ENCODE peak calls at places on chromosomes 4 and X, in five cellular contexts. U, J, B, I and G are unnamed samples.

GRCh38 chrX:74537011-74537390 is 77.4 kb downstream of the RLIM start:
- DNase-seq in B (no peak), J (no peak), I (no peak), U (no peak), G (no peak)

GRCh38 chrX:68719904-68720614 is 72.6 kb downstream of the STARD8 start:
- DNase-seq in J (no peak), I (peak), U (peak), B (peak), G (no peak)

GRCh38 chr4:37689353-37689752 is 3.2 kb upstream of the RELL1 start:
- DNase-seq in B (no peak), J (no peak), I (no peak), U (no peak), G (no peak)

GRCh38 chr4:56683455-56683854 is 2.4 kb upstream of the HOPX start:
- DNase-seq in I (no peak), U (no peak), J (no peak), B (no peak), G (no peak)

GRCh38 chr4:41257257-41257900 is 651 bp downstream of the UCHL1 start:
- DNase-seq in I (peak), B (no peak), U (peak), J (no peak), G (peak)

GRCh38 chrX:43676960-43677582 is 21.0 kb downstream of the MAOA start:
- DNase-seq in I (no peak), B (no peak), U (no peak), J (no peak), G (no peak)

GRCh38 chr4:177579649-177580048 is 137.4 kb upstream of the AGA start:
- DNase-seq in I (no peak), J (no peak), B (no peak), U (no peak), G (no peak)

GRCh38 chr4:89800012-89800516 is 36.9 kb downstream of the SNCA start:
- DNase-seq in B (no peak), I (no peak), J (peak), U (no peak), G (no peak)

GRCh38 chr4:124711469-124712416 is 789 bp downstream of the ANKRD50 start:
- DNase-seq in B (peak), J (peak), I (peak), U (no peak), G (peak)

GRCh38 chrX:153763989-153764755 is at the start of gene PLXNB3:
- DNase-seq in I (peak), B (peak), J (peak), U (peak), G (peak)
- H3K4me3 ChIP-seq in I (peak), B (peak), J (peak), U (no peak), G (peak)

DNA sequence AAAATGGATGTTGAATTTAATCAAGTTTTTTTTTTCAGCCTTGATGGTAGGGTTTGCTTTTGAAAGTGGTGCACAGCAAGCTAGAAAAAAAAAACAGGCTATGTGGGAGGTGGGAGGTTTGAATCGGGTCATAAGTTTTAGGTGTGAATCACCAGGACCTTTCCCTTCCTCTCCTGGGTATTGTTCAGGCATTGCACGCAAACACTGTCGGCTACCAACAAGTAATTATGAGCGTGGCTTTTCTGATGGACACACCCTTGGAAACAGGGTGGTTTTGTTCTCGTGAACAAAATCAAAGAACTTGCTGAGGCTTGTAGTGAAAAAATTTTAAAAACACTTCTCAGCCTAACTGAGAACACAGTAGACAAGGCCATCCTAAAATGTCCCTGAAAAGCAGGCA is 18.1 kb downstream of the PIR start:
- DNase-seq in U (no peak), B (peak), J (no peak), I (no peak), G (no peak)
- H3K4me3 ChIP-seq in U (no peak), B (no peak), J (no peak), I (no peak), G (no peak)

GRCh38 chrX:123920065-123920785 is 41.3 kb upstream of the STAG2 start:
- DNase-seq in I (no peak), U (no peak), J (peak), B (no peak), G (no peak)

GRCh38 chrX:123927845-123928244 is 33.7 kb upstream of the STAG2 start:
- DNase-seq in I (no peak), U (no peak), J (no peak), B (no peak), G (no peak)

GRCh38 chrX:123918106-123918721 is 43.3 kb upstream of the STAG2 start:
- DNase-seq in B (no peak), J (no peak), U (no peak), I (no peak), G (no peak)

GRCh38 chrX:123924181-123924580 is 37.3 kb upstream of the STAG2 start:
- DNase-seq in I (no peak), J (peak), B (no peak), U (no peak), G (no peak)

DNA sequence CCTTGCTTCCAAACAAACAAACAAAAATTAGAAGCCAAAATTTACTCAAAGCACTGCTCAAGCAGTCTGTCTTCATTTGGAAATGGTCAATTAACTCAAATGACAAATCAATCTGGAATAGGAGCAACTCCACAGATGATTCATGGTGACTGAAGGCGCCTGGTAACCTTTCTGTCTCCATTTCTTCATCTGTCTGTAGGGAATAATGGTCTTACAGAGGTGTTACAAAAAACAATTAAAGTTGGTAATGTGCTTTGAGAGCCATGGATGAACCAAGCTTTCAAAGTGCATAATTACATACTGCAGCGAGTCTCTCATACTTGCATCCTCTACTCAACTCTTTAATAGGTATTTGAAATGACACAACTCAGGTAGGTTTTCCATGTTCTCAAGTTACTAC is 38.3 kb upstream of the STAG2 start:
- DNase-seq in B (no peak), U (no peak), I (no peak), J (no peak), G (no peak)
- H3K4me3 ChIP-seq in B (no peak), U (no peak), I (no peak), J (no peak), G (no peak)

GRCh38 chr4:6252051-6252450 is 17.6 kb upstream of the WFS1 start:
- DNase-seq in B (no peak), J (no peak), U (peak), I (no peak), G (no peak)

GRCh38 chr4:6248394-6248793 is 21.3 kb upstream of the WFS1 start:
- DNase-seq in U (peak), I (no peak), B (no peak), J (no peak), G (no peak)

GRCh38 chr4:6251365-6251764 is 18.3 kb upstream of the WFS1 start:
- DNase-seq in U (peak), I (no peak), J (no peak), B (no peak), G (no peak)

GRCh38 chr4:6250984-6251295 is 18.7 kb upstream of the WFS1 start:
- DNase-seq in I (no peak), U (no peak), B (no peak), J (no peak), G (no peak)

DNA sequence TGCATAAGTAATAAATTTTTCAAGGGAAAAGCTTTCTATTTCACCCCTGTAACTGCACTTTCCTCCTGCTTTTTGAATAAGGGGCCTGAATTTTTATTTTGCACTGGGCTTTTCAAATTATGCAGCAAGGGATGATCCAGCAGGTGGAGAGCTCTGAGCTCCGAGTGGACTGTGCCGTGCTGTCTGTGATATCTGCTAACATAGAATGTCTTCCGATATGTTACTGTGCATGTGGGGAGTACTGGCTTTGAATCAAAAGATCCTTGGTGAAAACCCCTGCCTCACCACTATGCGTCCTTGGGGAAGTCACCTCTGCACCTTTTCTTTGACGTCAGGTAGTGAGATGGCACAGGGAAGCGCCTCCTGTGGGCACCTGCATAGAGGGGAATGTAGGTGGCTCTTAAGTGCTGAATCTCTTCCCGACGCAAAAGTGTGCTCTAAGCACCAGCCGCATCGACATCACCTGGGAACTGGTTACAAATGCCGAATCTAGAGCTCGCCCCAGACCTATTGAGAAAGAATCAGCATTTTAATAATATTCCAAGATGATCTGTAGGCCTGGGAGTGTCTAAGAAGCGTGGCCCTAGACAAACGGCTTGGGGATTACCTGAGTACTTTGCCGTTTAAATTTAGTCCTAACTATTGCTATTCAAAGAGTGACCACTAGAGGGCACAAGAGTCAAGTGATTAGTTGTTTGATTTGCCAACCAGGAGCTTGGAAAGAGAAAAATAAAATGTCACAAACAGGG is 19.2 kb upstream of the WFS1 start:
- DNase-seq in B (peak), J (peak), U (peak), I (no peak), G (no peak)
- H3K4me3 ChIP-seq in B (no peak), J (no peak), U (no peak), I (no peak), G (no peak)

GRCh38 chr4:81814909-81815539 is 343.3 kb upstream of the RASGEF1B start:
- DNase-seq in I (no peak), J (no peak), B (no peak), U (no peak), G (no peak)
- H3K4me3 ChIP-seq in I (no peak), J (no peak), B (no peak), U (no peak), G (no peak)

GRCh38 chr4:105350859-105351494 is 122.9 kb downstream of the PPA2 start:
- DNase-seq in J (peak), U (no peak), I (no peak), B (no peak), G (no peak)
- H3K4me3 ChIP-seq in J (no peak), U (no peak), I (no peak), B (no peak), G (no peak)

DNA sequence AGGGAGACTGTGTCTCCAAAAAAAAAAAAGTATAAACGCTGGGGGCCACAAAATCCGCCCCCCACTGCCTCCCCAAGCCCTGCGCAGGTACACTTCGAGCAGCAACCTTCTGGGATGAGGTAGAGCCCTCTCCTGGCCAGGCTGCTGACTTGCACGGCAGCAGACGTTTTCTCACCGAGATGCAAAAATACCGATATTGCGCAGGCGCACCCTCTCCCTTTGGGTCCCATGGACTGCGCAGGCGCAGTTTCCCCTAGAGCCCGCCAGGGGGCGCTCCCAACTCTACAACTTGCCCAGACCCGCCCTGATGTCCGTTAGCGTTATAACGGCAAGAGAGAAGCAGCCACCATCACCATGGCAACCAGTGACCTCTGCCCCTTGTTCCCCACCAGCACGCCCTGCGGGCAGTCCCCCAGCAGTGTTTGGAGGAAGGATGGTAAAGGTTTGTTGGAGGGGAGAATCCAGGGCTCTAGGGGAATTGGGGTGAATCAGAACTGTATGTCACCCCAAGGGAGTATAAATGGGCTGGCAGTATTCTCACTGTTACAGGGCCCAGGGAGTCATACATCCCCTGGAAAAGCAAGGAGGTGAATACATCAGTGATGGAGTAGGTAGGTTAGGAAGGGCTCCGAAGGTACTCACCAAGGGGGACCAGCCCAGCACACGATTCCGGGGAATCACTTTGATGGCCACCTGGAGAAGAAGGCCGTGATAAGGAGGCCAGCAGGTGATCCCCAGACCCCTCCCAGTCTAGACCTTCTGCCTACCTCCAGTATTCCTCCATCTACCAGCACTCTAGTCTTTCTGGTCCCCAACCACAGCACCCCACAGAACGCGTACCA is 1.5 kb downstream of the PIM2 start:
- DNase-seq in I (peak), J (peak), U (peak), B (peak), G (peak)
- H3K4me3 ChIP-seq in I (peak), J (peak), U (peak), B (peak), G (peak)

GRCh38 chrX:639151-639550 is 8.6 kb downstream of the SHOX start:
- DNase-seq in U (no peak), I (no peak), B (no peak), J (no peak), G (no peak)
- H3K4me3 ChIP-seq in U (no peak), I (no peak), B (no peak), J (no peak), G (no peak)

DNA sequence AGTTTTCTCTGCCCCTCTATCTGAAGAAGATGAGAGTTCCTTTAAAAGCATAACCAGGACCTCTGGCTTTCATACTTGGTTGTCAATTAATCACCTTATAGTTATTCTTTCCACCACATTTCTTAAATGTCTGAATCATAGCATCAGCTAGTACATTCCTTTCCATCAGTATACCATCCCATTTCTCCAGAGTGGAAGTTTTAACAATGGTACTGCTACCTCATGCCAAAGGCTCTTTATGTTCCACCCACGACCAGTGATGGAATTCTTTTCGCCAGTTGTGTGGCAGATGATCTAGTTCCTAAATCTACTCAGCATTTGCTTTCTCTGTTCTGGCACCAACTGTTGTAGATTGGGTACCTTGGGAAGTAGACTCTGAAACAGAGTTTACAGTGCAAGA is 379.8 kb downstream of the ZNF674 start:
- DNase-seq in B (no peak), J (peak), U (no peak), I (no peak), G (no peak)
- H3K4me3 ChIP-seq in B (no peak), J (no peak), U (no peak), I (no peak), G (no peak)